ENCODE peak calls at places on chromosomes 3 and 15, in nine cellular contexts. One of them, this sample, is unnamed.

GRCh38 chr15:76987276-76987675 is 7.7 kb upstream of the PSTPIP1 start:
- DNase-seq in stimulated activated CD4-positive, alpha-beta T cell treated with anti-CD3 and anti-CD28 coated beads, Interleukin-15, amount 100 ng/mL, for 1 hour: no peak
- DNase-seq in LoVo: no peak
- DNase-seq in CD4-positive, alpha-beta T cell: no peak
- DNase-seq in NCI-H2081: no peak
- DNase-seq in HCT116: no peak
- DNase-seq in transverse colon: no peak
- DNase-seq in HEK293T: no peak
- DNase-seq in choroid plexus epithelial cell: no peak
- DNase-seq in this sample: no peak

GRCh38 chr15:58934521-58934920 is 1.0 kb upstream of the SLTM start:
- DNase-seq in stimulated activated CD4-positive, alpha-beta T cell treated with anti-CD3 and anti-CD28 coated beads, Interleukin-15, amount 100 ng/mL, for 1 hour: no peak
- DNase-seq in LoVo: peak
- DNase-seq in CD4-positive, alpha-beta T cell: no peak
- DNase-seq in NCI-H2081: no peak
- DNase-seq in HCT116: peak
- DNase-seq in transverse colon: no peak
- DNase-seq in HEK293T: no peak
- DNase-seq in choroid plexus epithelial cell: peak
- DNase-seq in this sample: no peak

GRCh38 chr15:38117781-38118180 is 134.9 kb upstream of the SPRED1 start:
- DNase-seq in stimulated activated CD4-positive, alpha-beta T cell treated with anti-CD3 and anti-CD28 coated beads, Interleukin-15, amount 100 ng/mL, for 1 hour: no peak
- DNase-seq in LoVo: no peak
- DNase-seq in CD4-positive, alpha-beta T cell: no peak
- DNase-seq in NCI-H2081: no peak
- DNase-seq in HCT116: no peak
- DNase-seq in transverse colon: no peak
- DNase-seq in HEK293T: no peak
- DNase-seq in choroid plexus epithelial cell: no peak
- DNase-seq in this sample: no peak

GRCh38 chr3:25403890-25404460 is 24.1 kb upstream of the RARB start:
- DNase-seq in stimulated activated CD4-positive, alpha-beta T cell treated with anti-CD3 and anti-CD28 coated beads, Interleukin-15, amount 100 ng/mL, for 1 hour: no peak
- DNase-seq in LoVo: no peak
- DNase-seq in CD4-positive, alpha-beta T cell: no peak
- DNase-seq in NCI-H2081: no peak
- DNase-seq in HCT116: no peak
- DNase-seq in transverse colon: no peak
- DNase-seq in HEK293T: no peak
- DNase-seq in choroid plexus epithelial cell: no peak
- DNase-seq in this sample: no peak

GRCh38 chr15:55282284-55282833 is 7.3 kb downstream of the RAB27A start:
- DNase-seq in stimulated activated CD4-positive, alpha-beta T cell treated with anti-CD3 and anti-CD28 coated beads, Interleukin-15, amount 100 ng/mL, for 1 hour: no peak
- DNase-seq in LoVo: no peak
- DNase-seq in CD4-positive, alpha-beta T cell: no peak
- DNase-seq in NCI-H2081: no peak
- DNase-seq in HCT116: no peak
- DNase-seq in transverse colon: no peak
- DNase-seq in HEK293T: no peak
- DNase-seq in choroid plexus epithelial cell: peak
- DNase-seq in this sample: no peak

GRCh38 chr3:136195258-136196063 is 674 bp downstream of the MSL2 start:
- DNase-seq in stimulated activated CD4-positive, alpha-beta T cell treated with anti-CD3 and anti-CD28 coated beads, Interleukin-15, amount 100 ng/mL, for 1 hour: peak
- DNase-seq in LoVo: peak
- DNase-seq in CD4-positive, alpha-beta T cell: peak
- DNase-seq in NCI-H2081: peak
- DNase-seq in HCT116: peak
- DNase-seq in transverse colon: peak
- DNase-seq in HEK293T: peak
- DNase-seq in choroid plexus epithelial cell: peak
- DNase-seq in this sample: peak

GRCh38 chr3:32373844-32374243 is 17.8 kb upstream of the CMTM7 start:
- DNase-seq in stimulated activated CD4-positive, alpha-beta T cell treated with anti-CD3 and anti-CD28 coated beads, Interleukin-15, amount 100 ng/mL, for 1 hour: no peak
- DNase-seq in LoVo: no peak
- DNase-seq in CD4-positive, alpha-beta T cell: no peak
- DNase-seq in NCI-H2081: no peak
- DNase-seq in HCT116: no peak
- DNase-seq in transverse colon: no peak
- DNase-seq in HEK293T: peak
- DNase-seq in choroid plexus epithelial cell: no peak
- DNase-seq in this sample: no peak

GRCh38 chr3:20898962-20899361 is 713.0 kb upstream of the SGO1 start:
- DNase-seq in stimulated activated CD4-positive, alpha-beta T cell treated with anti-CD3 and anti-CD28 coated beads, Interleukin-15, amount 100 ng/mL, for 1 hour: no peak
- DNase-seq in LoVo: no peak
- DNase-seq in CD4-positive, alpha-beta T cell: no peak
- DNase-seq in NCI-H2081: no peak
- DNase-seq in HCT116: no peak
- DNase-seq in transverse colon: no peak
- DNase-seq in HEK293T: no peak
- DNase-seq in choroid plexus epithelial cell: no peak
- DNase-seq in this sample: no peak

GRCh38 chr3:141955163-141955562 is 78.7 kb downstream of the ATP1B3 start:
- DNase-seq in stimulated activated CD4-positive, alpha-beta T cell treated with anti-CD3 and anti-CD28 coated beads, Interleukin-15, amount 100 ng/mL, for 1 hour: no peak
- DNase-seq in LoVo: no peak
- DNase-seq in CD4-positive, alpha-beta T cell: no peak
- DNase-seq in NCI-H2081: no peak
- DNase-seq in HCT116: no peak
- DNase-seq in transverse colon: no peak
- DNase-seq in HEK293T: no peak
- DNase-seq in choroid plexus epithelial cell: peak
- DNase-seq in this sample: no peak